ENCODE peak calls at places on chromosomes 11 and 22, in ten cellular contexts. F is NAMALWA; R is EL; W is OCI-LY7; Q is activated CD4-positive, alpha-beta T cell treated with anti-CD3 and anti-CD28 coated beads, Interleukin-2, amount 10 ng/mL, durations not matched to agents 7 days and 5 days; L is A172; K is brain pericyte; E is Caki2; I is neural crest cell; T is stimulated activated CD4-positive, alpha-beta T cell treated with anti-CD3 and anti-CD28 coated beads, Interleukin-12 subunit alpha, Interleukin-12 subunit beta, amount 100 ng/mL, for 48 hours. J is an unnamed sample.

GRCh38 chr11:44911031-44911814 is 39.5 kb downstream of the TP53I11 start:
- DNase-seq in R (peak), T (peak), E (peak), L (peak), K (peak), F (peak), W (peak), Q (peak), I (peak), J (peak)

GRCh38 chr11:118304809-118305248 is 299 bp downstream of the CD3E start:
- DNase-seq in F (no peak), K (no peak), R (no peak), I (no peak), L (no peak), Q (no peak), T (no peak), W (no peak), E (no peak), J (no peak)

GRCh38 chr11:86571273-86571948 is 101.0 kb downstream of the ME3 start:
- DNase-seq in T (no peak), L (peak), Q (no peak), R (peak), F (peak), W (no peak), K (no peak), I (peak), E (peak), J (no peak)

GRCh38 chr11:27701262-27702105 is 1.2 kb upstream of the BDNF start:
- DNase-seq in W (no peak), Q (no peak), K (no peak), I (no peak), E (no peak), L (peak), F (no peak), R (peak), T (no peak), J (no peak)

GRCh38 chr11:65973439-65974110 is 12.0 kb downstream of the SART1 start:
- DNase-seq in F (no peak), R (peak), Q (no peak), E (peak), W (no peak), T (no peak), L (peak), I (no peak), K (no peak), J (no peak)

GRCh38 chr11:74144592-74144991 is 26.2 kb downstream of the C2CD3 start:
- DNase-seq in Q (no peak), K (no peak), I (no peak), R (no peak), F (no peak), L (no peak), T (no peak), W (no peak), E (no peak), J (no peak)

GRCh38 chr11:130068546-130068985 is 1.1 kb upstream of the APLP2 start:
- DNase-seq in E (no peak), L (no peak), T (no peak), R (no peak), K (no peak), W (no peak), F (no peak), I (no peak), Q (no peak), J (no peak)

GRCh38 chr11:100961633-100962032 is 168.0 kb downstream of the PGR start:
- DNase-seq in Q (no peak), T (no peak), I (no peak), L (peak), E (no peak), F (no peak), R (no peak), W (no peak), K (no peak), J (no peak)

GRCh38 chr11:88284306-88285057 is 53.1 kb downstream of the CTSC start:
- DNase-seq in F (no peak), Q (no peak), R (no peak), L (no peak), W (no peak), K (no peak), I (no peak), E (no peak), T (no peak), J (no peak)

GRCh38 chr22:36467042-36467810 is 14.2 kb downstream of the TXN2 start:
- DNase-seq in E (peak), F (no peak), L (peak), I (no peak), R (peak), T (no peak), Q (no peak), W (no peak), K (no peak), J (no peak)

GRCh38 chr11:10528121-10528520 is 12.9 kb downstream of the RNF141 start:
- DNase-seq in T (no peak), W (no peak), E (peak), R (peak), L (no peak), Q (no peak), I (no peak), K (no peak), F (no peak), J (no peak)

J was measured in NCI-H2107.